ENCODE peak calls at places on chromosomes 6 and 20, in seven cellular contexts. C is activated T-helper 1 cell treated with Interleukin-2 at 50 U/mL for 16 hours, O is endothelial cell, F is T-helper 2 cell, J is heart left ventricle, W is osteocyte, K is WERI-Rb-1. T is an unnamed sample.

GRCh38 chr6:99241905-99242534 is 107.5 kb downstream of the FAXC start:
- DNase-seq in C (no peak), O (peak; percentile 42), F (no peak), J (no peak), W (no peak), K (peak; percentile 34), T (peak; percentile 15)

GRCh38 chr6:47665112-47665511 is 33.3 kb upstream of the ADGRF4 start:
- DNase-seq in C (no peak), O (no peak), F (no peak), J (no peak), W (no peak), K (no peak), T (no peak)

GRCh38 chr6:20377623-20378265 is 23.9 kb upstream of the E2F3 start:
- DNase-seq in C (no peak), O (no peak), F (peak; percentile 35), J (no peak), W (no peak), K (no peak), T (no peak)

GRCh38 chr6:11064836-11065235 is 20.7 kb upstream of the ELOVL2 start:
- DNase-seq in C (no peak), O (no peak), F (no peak), J (no peak), W (no peak), K (peak; percentile 88), T (no peak)

GRCh38 chr20:25030649-25031026 is 27.3 kb downstream of the ACSS1 start:
- DNase-seq in C (no peak), O (no peak), F (no peak), J (peak; percentile 47), W (no peak), K (no peak), T (no peak)

GRCh38 chr6:31187780-31188194 is 17.3 kb upstream of the POU5F1 start:
- DNase-seq in C (no peak), O (no peak), F (no peak), J (no peak), W (no peak), K (no peak), T (no peak)

GRCh38 chr20:39862613-39863012 is 826.4 kb downstream of the MAFB start:
- DNase-seq in C (no peak), O (no peak), F (no peak), J (no peak), W (no peak), K (no peak), T (no peak)

GRCh38 chr20:53716385-53716784 is 122.7 kb upstream of the ZNF217 start:
- DNase-seq in C (no peak), O (no peak), F (no peak), J (no peak), W (no peak), K (no peak), T (no peak)

GRCh38 chr20:6668546-6668945 is 98.9 kb upstream of the BMP2 start:
- DNase-seq in C (no peak), O (no peak), F (no peak), J (no peak), W (no peak), K (no peak), T (no peak)

GRCh38 chr6:45704056-45704790 is 311.4 kb downstream of the CLIC5 start:
- DNase-seq in C (no peak), O (no peak), F (no peak), J (no peak), W (no peak), K (no peak), T (no peak)

GRCh38 chr6:54053893-54054391 is 57.3 kb upstream of the MLIP start:
- DNase-seq in C (no peak), O (no peak), F (no peak), J (no peak), W (no peak), K (no peak), T (no peak)

GRCh38 chr6:14819001-14819400 is 426.9 kb upstream of the JARID2 start:
- DNase-seq in C (no peak), O (no peak), F (no peak), J (no peak), W (no peak), K (no peak), T (no peak)

GRCh38 chr6:56072856-56073255 is 174.5 kb downstream of the COL21A1 start:
- DNase-seq in C (no peak), O (no peak), F (no peak), J (no peak), W (no peak), K (no peak), T (no peak)

GRCh38 chr20:32348207-32348606 is 9.9 kb upstream of the ASXL1 start:
- DNase-seq in C (no peak), O (no peak), F (no peak), J (no peak), W (no peak), K (no peak), T (no peak)

GRCh38 chr6:156828280-156828703 is 51.1 kb downstream of the ARID1B start:
- DNase-seq in C (no peak), O (no peak), F (no peak), J (no peak), W (no peak), K (no peak), T (peak; percentile 49)

GRCh38 chr20:13313201-13313600 is 92.1 kb downstream of the ISM1 start:
- DNase-seq in C (no peak), O (no peak), F (no peak), J (no peak), W (no peak), K (no peak), T (no peak)

GRCh38 chr20:51871943-51872342 is 69.6 kb upstream of the SALL4 start:
- DNase-seq in C (no peak), O (no peak), F (no peak), J (no peak), W (no peak), K (no peak), T (no peak)

GRCh38 chr6:90107721-90108364 is 188.8 kb downstream of the BACH2 start:
- DNase-seq in C (no peak), O (no peak), F (peak; percentile 72), J (no peak), W (no peak), K (no peak), T (no peak)

GRCh38 chr6:137711929-137712328 is 155.1 kb upstream of the TNFAIP3 start:
- DNase-seq in C (no peak), O (no peak), F (no peak), J (no peak), W (no peak), K (no peak), T (no peak)

GRCh38 chr20:60851826-60852704 is 400.0 kb upstream of the CDH4 start:
- DNase-seq in C (no peak), O (peak; percentile 60), F (no peak), J (no peak), W (no peak), K (peak; percentile 23), T (no peak)

GRCh38 chr6:17877196-17877889 is 110.1 kb downstream of the KIF13A start:
- DNase-seq in C (no peak), O (no peak), F (no peak), J (no peak), W (no peak), K (no peak), T (no peak)

GRCh38 chr6:113854531-113855499 is 2.3 kb upstream of the MARCKS start:
- DNase-seq in C (no peak), O (peak; percentile 90), F (peak; percentile 50), J (peak; percentile 89), W (peak; percentile 94), K (peak; percentile 95), T (peak; percentile 68)

GRCh38 chr20:24950836-24951525 is 1.9 kb downstream of the CST7 start:
- DNase-seq in C (no peak), O (no peak), F (no peak), J (no peak), W (peak; percentile 78), K (no peak), T (no peak)

GRCh38 chr20:13128173-13128572 is 92.9 kb upstream of the ISM1 start:
- DNase-seq in C (no peak), O (no peak), F (no peak), J (no peak), W (no peak), K (no peak), T (no peak)

GRCh38 chr6:163008626-163009025 is 280.9 kb downstream of the PACRG start:
- DNase-seq in C (no peak), O (no peak), F (no peak), J (no peak), W (no peak), K (no peak), T (no peak)

GRCh38 chr20:45293041-45294002 is 13.3 kb upstream of the RBPJL start:
- DNase-seq in C (peak; percentile 64), O (peak; percentile 89), F (peak; percentile 75), J (peak; percentile 91), W (peak; percentile 95), K (peak; percentile 93), T (peak; percentile 78)

GRCh38 chr6:159985296-159985940 is 16.5 kb downstream of the IGF2R start:
- DNase-seq in C (no peak), O (no peak), F (no peak), J (no peak), W (no peak), K (no peak), T (no peak)

GRCh38 chr6:41460742-41461336 is 85.3 kb upstream of the FOXP4 start:
- DNase-seq in C (no peak), O (no peak), F (no peak), J (no peak), W (no peak), K (no peak), T (no peak)

GRCh38 chr20:56517641-56518040 is 6.9 kb upstream of the FAM209A start:
- DNase-seq in C (no peak), O (no peak), F (no peak), J (no peak), W (no peak), K (no peak), T (no peak)

GRCh38 chr6:155466546-155466945 is 10.9 kb upstream of the NOX3 start:
- DNase-seq in C (no peak), O (no peak), F (no peak), J (no peak), W (no peak), K (no peak), T (no peak)

T was measured in erythroblast.